ENCODE peak calls at places on chromosome 16, in four cellular contexts. V, Y, J and K are unnamed samples.

GRCh38 chr16:11224096-11224893 is 31.7 kb downstream of the SOCS1 start:
- DNase-seq in V (no peak), Y (peak; percentile 30), J (peak; percentile 85), K (peak; percentile 34)

GRCh38 chr16:28277537-28278388 is 14.6 kb upstream of the SBK1 start:
- DNase-seq in V (peak; percentile 55), Y (peak; percentile 83), J (peak; percentile 87), K (peak; percentile 78)

GRCh38 chr16:23147666-23148065 is 1.6 kb downstream of the USP31 start:
- DNase-seq in V (no peak), Y (no peak), J (no peak), K (no peak)

GRCh38 chr16:75733305-75734141 is 7.2 kb upstream of the CPHXL start:
- DNase-seq in V (peak; percentile 63), Y (no peak), J (no peak), K (no peak)

GRCh38 chr16:71630808-71631207 is 4.8 kb downstream of the MARVELD3 start:
- DNase-seq in V (no peak), Y (no peak), J (no peak), K (no peak)

GRCh38 chr16:79714440-79714839 is 113.9 kb upstream of the MAF start:
- DNase-seq in V (no peak), Y (no peak), J (no peak), K (no peak)

GRCh38 chr16:56013962-56014552 is 138.9 kb upstream of the CES5A start:
- DNase-seq in V (no peak), Y (peak; percentile 4), J (peak; percentile 17), K (no peak)

GRCh38 chr16:70770291-70770967 is 30.5 kb downstream of the VAC14 start:
- DNase-seq in V (no peak), Y (no peak), J (no peak), K (no peak)

GRCh38 chr16:54466233-54466632 is 179.6 kb upstream of the IRX3 start:
- DNase-seq in V (no peak), Y (no peak), J (no peak), K (no peak)

GRCh38 chr16:86862596-86862995 is 284.2 kb downstream of the FOXL1 start:
- DNase-seq in V (no peak), Y (no peak), J (no peak), K (no peak)

GRCh38 chr16:83393196-83393981 is 414.4 kb upstream of the HSBP1 start:
- DNase-seq in V (no peak), Y (no peak), J (no peak), K (no peak)

GRCh38 chr16:80718480-80719220 is 85.7 kb downstream of the CDYL2 start:
- DNase-seq in V (no peak), Y (no peak), J (no peak), K (no peak)

GRCh38 chr16:66116163-66116792 is 250.2 kb upstream of the CDH5 start:
- DNase-seq in V (no peak), Y (no peak), J (no peak), K (no peak)

GRCh38 chr16:30054959-30055553 is 10.5 kb upstream of the ALDOA start:
- DNase-seq in V (no peak), Y (peak; percentile 42), J (peak; percentile 70), K (no peak)

GRCh38 chr16:14634389-14634725 is 1.6 kb downstream of the BFAR start:
- DNase-seq in V (no peak), Y (no peak), J (no peak), K (no peak)

GRCh38 chr16:60463986-60464385 is 1572.3 kb downstream of the CDH8 start:
- DNase-seq in V (no peak), Y (no peak), J (no peak), K (no peak)

GRCh38 chr16:48030926-48031325 is 124.9 kb downstream of the ABCC12 start:
- DNase-seq in V (no peak), Y (no peak), J (no peak), K (no peak)

GRCh38 chr16:11060856-11061255 is 116.5 kb downstream of the CLEC16A start:
- DNase-seq in V (no peak), Y (no peak), J (no peak), K (no peak)

GRCh38 chr16:54121539-54122295 is 164.9 kb downstream of the IRX3 start:
- DNase-seq in V (no peak), Y (no peak), J (no peak), K (no peak)

GRCh38 chr16:15949210-15950166 is at the start of gene ABCC1:
- DNase-seq in V (no peak), Y (peak; percentile 45), J (peak; percentile 87), K (peak; percentile 53)

GRCh38 chr16:19583665-19584300 is 28.3 kb downstream of the VPS35L start:
- DNase-seq in V (no peak), Y (no peak), J (no peak), K (no peak)

GRCh38 chr16:85902366-85903155 is 3.6 kb downstream of the IRF8 start:
- DNase-seq in V (no peak), Y (no peak), J (peak; percentile 86), K (peak; percentile 66)

GRCh38 chr16:80122155-80122554 is 418.6 kb upstream of the DYNLRB2 start:
- DNase-seq in V (peak; percentile 54), Y (no peak), J (no peak), K (no peak)

GRCh38 chr16:89646906-89647305 is 10.6 kb downstream of the CHMP1A start:
- DNase-seq in V (no peak), Y (no peak), J (no peak), K (no peak)

GRCh38 chr16:27333549-27333948 is 19.8 kb downstream of the IL4R start:
- DNase-seq in V (no peak), Y (no peak), J (no peak), K (no peak)

GRCh38 chr16:70738083-70738977 is 52.5 kb upstream of the MTSS2 start:
- DNase-seq in V (peak; percentile 68), Y (no peak), J (peak; percentile 48), K (no peak)

GRCh38 chr16:87486282-87486681 is 6.5 kb downstream of the ZCCHC14 start:
- DNase-seq in V (no peak), Y (no peak), J (no peak), K (no peak)

GRCh38 chr16:67406628-67407027 is 9.6 kb downstream of the ZDHHC1 start:
- DNase-seq in V (peak; percentile 62), Y (no peak), J (no peak), K (no peak)

GRCh38 chr16:61195006-61195405 is 841.2 kb downstream of the CDH8 start:
- DNase-seq in V (no peak), Y (no peak), J (no peak), K (no peak)

GRCh38 chr16:55465077-55465896 is 13.7 kb upstream of the MMP2 start:
- DNase-seq in V (no peak), Y (peak; percentile 77), J (peak; percentile 85), K (peak; percentile 73)

GRCh38 chr16:4529085-4530060 is 9.2 kb downstream of the CDIP1 start:
- DNase-seq in V (no peak), Y (no peak), J (peak; percentile 61), K (no peak)

GRCh38 chr16:46859719-46860152 is 24.4 kb upstream of the GPT2 start:
- DNase-seq in V (peak; percentile 34), Y (no peak), J (no peak), K (no peak)

GRCh38 chr16:81729451-81729850 is 49.6 kb upstream of the PLCG2 start:
- DNase-seq in V (no peak), Y (no peak), J (no peak), K (no peak)
- TF ChIP-seq CTCF in V (no peak), Y (no peak), J (no peak), K (no peak)

GRCh38 chr16:17194190-17194780 is 276.5 kb downstream of the XYLT1 start:
- DNase-seq in V (no peak), Y (peak; percentile 50), J (peak; percentile 52), K (peak; percentile 52)
- TF ChIP-seq CTCF in V (peak; percentile 75), Y (peak; percentile 73), J (peak; percentile 70), K (no peak)

GRCh38 chr16:50024207-50024606 is 818 bp upstream of the CNEP1R1 start:
- DNase-seq in V (no peak), Y (no peak), J (no peak), K (no peak)

GRCh38 chr16:50023626-50024025 is 1.4 kb upstream of the CNEP1R1 start:
- DNase-seq in V (no peak), Y (no peak), J (no peak), K (no peak)

GRCh38 chr16:50025544-50025931 is 513 bp downstream of the CNEP1R1 start:
- DNase-seq in V (no peak), Y (peak; percentile 22), J (peak; percentile 32), K (peak; percentile 22)

GRCh38 chr16:50024684-50025543 is at the start of gene CNEP1R1:
- DNase-seq in V (peak; percentile 92), Y (peak; percentile 91), J (peak; percentile 99), K (peak; percentile 87)

GRCh38 chr16:50021509-50021908 is 3.5 kb upstream of the CNEP1R1 start:
- DNase-seq in V (no peak), Y (no peak), J (no peak), K (no peak)
- TF ChIP-seq CTCF in V (no peak), Y (no peak), J (no peak), K (no peak)

DNA sequence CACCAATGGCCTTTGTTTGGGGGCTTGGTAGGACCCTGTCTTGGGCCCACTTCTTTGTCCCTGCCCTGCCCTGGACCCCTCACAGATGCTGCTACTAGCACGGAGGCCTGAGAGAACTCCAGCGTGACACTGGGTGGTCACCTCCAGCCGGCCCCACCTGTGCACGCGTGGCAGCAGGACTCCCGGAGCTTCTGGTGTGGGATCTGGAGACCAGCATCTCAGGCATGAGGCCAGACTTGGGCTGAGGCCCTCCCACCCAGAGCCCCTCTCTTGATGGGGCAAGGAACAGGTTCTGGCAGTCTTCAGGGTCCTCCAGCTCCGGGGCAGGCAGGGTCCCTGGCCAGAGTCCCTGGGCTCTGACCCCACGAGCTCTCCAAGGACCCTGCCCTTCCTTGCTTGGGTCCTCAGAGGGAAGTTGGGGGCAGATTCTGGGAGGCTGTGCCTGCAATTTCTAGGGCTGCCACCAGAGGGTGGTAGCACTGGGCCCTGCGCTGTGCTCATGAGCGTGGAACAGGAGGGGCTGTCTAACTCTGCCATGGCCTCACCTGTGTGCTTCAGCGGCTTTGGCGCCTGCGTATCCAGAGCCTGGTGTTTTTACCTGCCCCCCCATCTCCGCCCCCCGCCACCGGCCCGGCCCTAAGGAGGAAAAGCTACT is 3.1 kb upstream of the BAIAP3 start:
- DNase-seq in V (no peak), Y (no peak), J (no peak), K (no peak)
- TF ChIP-seq CTCF in V (peak; percentile 31), Y (peak; percentile 24), J (peak; percentile 35), K (no peak)

GRCh38 chr16:88536971-88537751 is 33.0 kb upstream of the ZC3H18 start:
- DNase-seq in V (no peak), Y (no peak), J (no peak), K (no peak)
- TF ChIP-seq CTCF in V (no peak), Y (no peak), J (no peak), K (no peak)

GRCh38 chr16:2724088-2724676 is 4.2 kb upstream of the PRSS27 start:
- DNase-seq in V (no peak), Y (no peak), J (no peak), K (no peak)

GRCh38 chr16:2719328-2720062 is 529 bp downstream of the PRSS27 start:
- DNase-seq in V (no peak), Y (no peak), J (no peak), K (no peak)

GRCh38 chr16:2717360-2718263 is 2.4 kb downstream of the PRSS27 start:
- DNase-seq in V (no peak), Y (no peak), J (no peak), K (no peak)

GRCh38 chr16:2720063-2720455 is at the start of gene PRSS27:
- DNase-seq in V (no peak), Y (no peak), J (no peak), K (no peak)

GRCh38 chr16:2720719-2721633 is 952 bp upstream of the PRSS27 start:
- DNase-seq in V (peak; percentile 47), Y (peak; percentile 82), J (peak; percentile 92), K (peak; percentile 87)
- TF ChIP-seq CTCF in V (peak; percentile 37), Y (peak; percentile 59), J (peak; percentile 93), K (no peak)

GRCh38 chr16:73743665-73744496 is 552.7 kb upstream of the PSMD7 start:
- DNase-seq in V (no peak), Y (no peak), J (no peak), K (no peak)
- TF ChIP-seq CTCF in V (no peak), Y (no peak), J (no peak), K (no peak)